ENCODE peak calls at places on chromosomes 7 and 10, in four cellular contexts. R is upper lobe of right lung, J is astrocyte of the cerebellum, X is choroid plexus epithelial cell. K is an unnamed sample.

GRCh38 chr10:27192284-27192683 is 37.1 kb downstream of the MASTL start:
- DNase-seq in R (no peak), J (peak), X (peak), K (no peak)

GRCh38 chr7:27901028-27901760 is 161.2 kb downstream of the TAX1BP1 start:
- DNase-seq in J (no peak), R (no peak), X (peak), K (no peak)

GRCh38 chr10:15897282-15897681 is 37.0 kb upstream of the MINDY3 start:
- DNase-seq in X (peak), R (no peak), J (no peak), K (no peak)

GRCh38 chr7:38413784-38414183 is 140.3 kb upstream of the TARP start:
- DNase-seq in X (no peak), J (no peak), R (no peak), K (no peak)

GRCh38 chr7:41995632-41996271 is 241.3 kb downstream of the GLI3 start:
- DNase-seq in J (no peak), X (no peak), R (no peak), K (no peak)

GRCh38 chr10:58653139-58653538 is 140.5 kb downstream of the BICC1 start:
- DNase-seq in J (no peak), X (no peak), R (no peak), K (no peak)

GRCh38 chr7:116230191-116231005 is 20.1 kb downstream of the TES start:
- DNase-seq in R (no peak), X (no peak), J (no peak), K (no peak)

GRCh38 chr10:81213360-81213759 is 661.6 kb upstream of the NRG3 start:
- DNase-seq in R (no peak), J (no peak), X (no peak), K (no peak)

GRCh38 chr10:52249850-52250395 is 64.2 kb upstream of the DKK1 start:
- DNase-seq in J (no peak), R (no peak), X (no peak), K (no peak)

GRCh38 chr10:31595992-31596391 is 277.0 kb downstream of the ZEB1 start:
- DNase-seq in R (no peak), J (no peak), X (peak), K (no peak)

GRCh38 chr7:65233409-65234034 is 140.1 kb upstream of the ZNF92 start:
- DNase-seq in J (no peak), R (no peak), X (no peak), K (no peak)

GRCh38 chr10:110779489-110779888 is 92.2 kb upstream of the PDCD4 start:
- DNase-seq in R (no peak), X (no peak), J (no peak), K (no peak)

GRCh38 chr10:62815373-62816111 is 624 bp downstream of the EGR2 start:
- DNase-seq in X (peak), J (no peak), R (peak), K (no peak)

GRCh38 chr7:55622241-55622835 is 50.0 kb upstream of the VOPP1 start:
- DNase-seq in R (no peak), X (no peak), J (no peak), K (no peak)

GRCh38 chr10:124252097-124252715 is 158.8 kb upstream of the CHST15 start:
- DNase-seq in J (no peak), X (no peak), R (no peak), K (no peak)

GRCh38 chr7:45893374-45893995 is 5.2 kb downstream of the IGFBP1 start:
- DNase-seq in R (no peak), X (no peak), J (no peak), K (no peak)

GRCh38 chr7:148129023-148129422 is 461.5 kb upstream of the C7orf33 start:
- DNase-seq in X (no peak), R (no peak), J (no peak), K (no peak)

GRCh38 chr7:37427276-37427940 is 21.3 kb downstream of the ELMO1 start:
- DNase-seq in X (no peak), J (no peak), R (no peak), K (no peak)

GRCh38 chr7:5303061-5303460 is 20.3 kb downstream of the SLC29A4 start:
- DNase-seq in R (no peak), J (no peak), X (no peak), K (no peak)

GRCh38 chr7:5300366-5300765 is 17.6 kb downstream of the SLC29A4 start:
- DNase-seq in X (no peak), J (no peak), R (no peak), K (no peak)

GRCh38 chr7:5303885-5304505 is 21.3 kb downstream of the SLC29A4 start:
- DNase-seq in J (no peak), X (no peak), R (no peak), K (no peak)

GRCh38 chr7:5296627-5297226 is 14.0 kb downstream of the SLC29A4 start:
- DNase-seq in J (no peak), R (no peak), X (peak), K (no peak)

GRCh38 chr7:5302577-5302976 is 19.8 kb downstream of the SLC29A4 start:
- DNase-seq in J (no peak), X (no peak), R (no peak), K (no peak)
- TF ChIP-seq CTCF in J (no peak), X (no peak), R (no peak), K (peak)

GRCh38 chr7:111578754-111579153 is 16.5 kb upstream of the IMMP2L start:
- DNase-seq in J (no peak), R (no peak), X (no peak), K (no peak)
- TF ChIP-seq CTCF in J (no peak), R (no peak), X (no peak), K (no peak)

DNA sequence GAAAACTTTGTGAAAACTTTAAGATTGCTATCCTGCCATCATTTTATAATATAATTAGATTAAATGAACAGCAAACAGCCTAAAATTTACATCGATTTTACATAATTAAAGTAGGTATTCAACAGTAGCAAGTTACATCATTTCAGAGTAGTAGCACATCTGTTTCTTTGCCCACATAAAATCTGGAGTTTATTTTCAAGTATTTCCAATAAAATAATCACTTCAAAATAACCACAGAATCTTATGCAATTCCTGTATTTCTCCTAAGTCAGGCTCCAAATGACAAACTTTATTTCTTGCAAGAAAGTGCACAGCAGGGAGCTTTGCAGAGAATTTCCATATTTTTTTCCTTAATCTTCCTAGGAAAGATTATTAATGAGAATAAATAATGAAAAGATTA is 82.6 kb downstream of the CUBN start:
- DNase-seq in X (no peak), R (no peak), J (no peak), K (no peak)
- TF ChIP-seq CTCF in X (no peak), R (no peak), J (no peak), K (no peak)

DNA sequence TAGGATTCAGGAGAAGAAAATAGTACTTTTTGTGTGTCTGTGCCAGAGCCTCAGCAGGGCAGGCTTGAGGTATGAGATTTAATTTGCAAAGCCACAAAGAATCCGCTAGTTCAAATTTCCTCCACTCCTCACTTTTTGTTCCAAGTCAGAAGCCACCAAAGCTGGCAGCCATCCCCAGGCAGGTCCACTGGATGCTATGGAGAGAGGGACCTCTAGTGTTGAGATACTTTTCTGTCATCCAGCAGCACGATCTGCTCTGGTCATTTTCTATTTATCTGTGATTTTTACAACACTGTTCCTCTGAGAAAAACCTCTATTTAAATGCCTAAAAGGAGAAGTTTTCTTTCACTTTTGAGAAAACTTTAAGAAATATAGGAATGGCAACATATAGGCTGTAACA is 147.9 kb upstream of the FRMD4A start:
- DNase-seq in R (no peak), X (peak), J (peak), K (no peak)
- TF ChIP-seq CTCF in R (peak), X (peak), J (peak), K (peak)

DNA sequence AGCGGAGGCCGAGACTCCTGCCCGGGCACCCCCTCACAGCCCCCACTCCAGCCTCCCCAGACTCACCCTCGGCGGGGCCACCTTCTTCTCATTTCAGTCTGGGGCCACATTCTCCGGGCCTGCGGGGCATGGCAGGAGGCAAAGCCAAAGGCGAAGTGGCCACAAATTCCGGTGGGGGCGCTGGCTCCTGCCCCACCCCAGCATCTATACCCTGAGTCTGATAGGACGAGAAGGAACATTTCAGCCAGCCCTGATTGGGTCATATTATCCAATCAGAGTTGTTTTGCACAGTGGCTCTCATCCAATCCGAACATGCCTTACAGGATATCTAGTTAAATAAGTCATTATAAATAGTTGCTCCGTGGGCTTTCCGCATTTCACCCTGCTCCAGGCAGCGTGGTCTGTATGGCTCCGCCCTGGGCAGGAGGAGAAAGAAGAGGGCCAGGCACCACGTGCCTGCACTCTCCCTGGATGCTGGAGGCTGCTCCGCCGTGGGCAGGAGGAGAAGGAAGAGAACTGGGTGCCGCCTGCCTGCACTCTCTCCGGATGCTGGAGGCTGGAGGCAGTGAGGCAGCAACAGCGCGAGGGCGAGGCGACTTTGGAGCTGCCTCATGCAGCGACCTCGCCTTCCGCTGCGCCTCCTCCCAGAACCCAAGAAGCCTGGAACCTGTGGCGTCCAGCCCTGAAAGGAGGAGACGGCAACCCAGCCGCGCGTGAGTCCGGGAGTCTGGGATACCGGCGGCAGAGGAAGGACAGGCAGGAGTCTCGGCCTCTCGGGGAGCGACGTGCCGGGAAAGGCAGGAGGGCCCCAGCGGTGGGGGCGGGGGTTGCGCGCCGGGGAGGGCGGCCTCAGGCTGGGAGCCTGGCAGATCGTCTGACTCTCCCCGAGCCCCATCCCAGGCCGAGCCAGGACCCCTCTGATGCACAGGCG is 162.9 kb downstream of the ZNF33B start:
- DNase-seq in X (peak), R (no peak), J (no peak), K (no peak)
- TF ChIP-seq CTCF in X (no peak), R (no peak), J (no peak), K (no peak)

DNA sequence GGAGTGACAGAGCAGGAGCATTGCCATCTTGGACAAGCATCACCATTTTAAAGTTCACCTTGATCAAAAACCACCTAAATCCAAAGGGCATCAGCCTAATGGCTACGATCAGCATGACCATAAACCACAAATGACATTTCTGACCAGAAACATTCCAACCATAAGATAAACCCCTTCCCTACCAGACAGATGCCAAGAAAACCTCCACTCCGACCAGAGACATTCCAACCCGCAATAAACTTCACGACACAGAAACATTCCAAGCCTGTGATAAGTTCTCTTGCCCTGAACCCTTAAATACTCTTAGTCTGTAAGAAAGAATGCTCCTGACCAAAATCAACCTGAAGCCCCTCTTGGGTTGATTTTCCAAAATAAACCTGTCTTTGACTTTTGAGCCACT is 606.9 kb downstream of the POM121L12 start:
- DNase-seq in X (no peak), J (peak), R (no peak), K (no peak)
- TF ChIP-seq CTCF in X (no peak), J (no peak), R (no peak), K (no peak)

GRCh38 chr7:86598311-86598710 is 45.4 kb upstream of the GRM3 start:
- DNase-seq in J (no peak), R (peak), X (no peak), K (no peak)
- TF ChIP-seq CTCF in J (no peak), R (no peak), X (no peak), K (peak)

GRCh38 chr10:60098676-60099601 is 192.6 kb upstream of the CCDC6 start:
- DNase-seq in R (no peak), J (no peak), X (no peak), K (no peak)
- TF ChIP-seq CTCF in R (no peak), J (no peak), X (peak), K (peak)

DNA sequence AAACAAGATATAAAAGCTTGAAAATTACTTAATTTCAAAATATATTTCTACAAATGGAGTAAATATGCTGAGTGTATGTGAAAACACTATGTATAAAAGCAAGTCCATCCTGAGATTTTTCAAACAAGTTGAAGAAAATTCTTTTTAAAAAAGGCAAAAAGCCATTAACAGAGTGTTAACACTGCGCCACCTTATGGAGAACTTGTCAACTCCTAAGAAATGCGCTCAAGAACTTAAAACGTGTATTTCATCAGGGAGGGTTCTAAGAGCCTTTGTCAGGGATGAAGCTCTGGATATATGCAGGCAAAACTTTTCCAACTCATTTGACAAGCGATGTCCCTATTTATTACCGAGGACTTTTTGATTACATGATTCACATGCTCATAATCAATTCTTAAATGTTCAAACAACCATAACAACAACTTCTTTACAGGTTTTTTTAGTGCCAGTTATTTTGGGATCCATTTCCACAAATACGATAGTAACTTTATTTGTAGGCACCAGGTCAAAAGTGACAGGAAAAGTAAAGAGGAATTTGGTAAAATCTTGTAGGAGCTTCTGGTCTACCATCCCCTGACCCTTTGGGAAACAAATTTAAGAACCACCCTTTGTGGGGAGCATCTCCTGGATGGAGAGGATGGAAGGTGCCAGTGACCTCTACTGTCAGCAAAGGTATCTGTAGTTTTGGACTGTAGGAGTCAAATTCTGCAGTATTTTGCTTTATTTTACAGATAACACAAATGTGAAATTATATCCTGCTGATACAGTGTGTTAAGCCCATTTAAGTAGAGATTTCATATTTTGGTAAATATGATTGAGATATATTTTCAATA is 23.2 kb downstream of the CALCR start:
- DNase-seq in R (no peak), J (peak), X (peak), K (no peak)
- TF ChIP-seq CTCF in R (peak), J (peak), X (peak), K (peak)